ENCODE peak calls at places on chromosomes 13 and 19, in seven cellular contexts. C is iPS DF 6.9; U is activated T-helper 1 cell treated with anti-CD3 and anti-CD28 coated beads, Interleukin-2, amount 50 U/mL, for 16 hours; H is AG08396; W is A172; K is immature natural killer cell; Q is bronchial epithelial cell. G is an unnamed sample.

GRCh38 chr13:83798731-83799130 is 83.5 kb downstream of the SLITRK1 start:
- DNase-seq in C (no peak), U (no peak), H (no peak), W (no peak), K (no peak), Q (peak; percentile 27), G (no peak)

GRCh38 chr13:110690516-110690915 is 15.4 kb downstream of the CARS2 start:
- DNase-seq in C (no peak), U (no peak), H (no peak), W (no peak), K (no peak), Q (no peak), G (no peak)

GRCh38 chr19:51726049-51726448 is 2.3 kb upstream of the HAS1 start:
- DNase-seq in C (no peak), U (no peak), H (peak; percentile 75), W (peak; percentile 40), K (no peak), Q (peak; percentile 93), G (no peak)

GRCh38 chr13:30119476-30119875 is 187.9 kb downstream of the KATNAL1 start:
- DNase-seq in C (no peak), U (no peak), H (peak; percentile 70), W (peak; percentile 39), K (no peak), Q (peak; percentile 77), G (no peak)

GRCh38 chr19:34501339-34502320 is 20.1 kb downstream of the WTIP start:
- DNase-seq in C (peak; percentile 83), U (peak; percentile 74), H (peak; percentile 98), W (peak; percentile 83), K (peak; percentile 78), Q (peak; percentile 83), G (peak; percentile 95)

GRCh38 chr13:106847049-106847448 is 279.1 kb upstream of the ARGLU1 start:
- DNase-seq in C (no peak), U (no peak), H (no peak), W (no peak), K (no peak), Q (peak; percentile 33), G (no peak)

GRCh38 chr13:45621950-45622349 is 6.4 kb upstream of the ERICH6B start:
- DNase-seq in C (no peak), U (no peak), H (no peak), W (no peak), K (no peak), Q (no peak), G (no peak)

GRCh38 chr19:38034153-38034835 is 127.3 kb downstream of the SIPA1L3 start:
- DNase-seq in C (no peak), U (no peak), H (no peak), W (peak; percentile 55), K (no peak), Q (no peak), G (no peak)

GRCh38 chr13:50129065-50129922 is 114.0 kb downstream of the KCNRG start:
- DNase-seq in C (no peak), U (no peak), H (no peak), W (no peak), K (no peak), Q (no peak), G (no peak)

G was measured in Peyer's patch.